ENCODE peak calls at places on chromosomes 7 and 10, in four cellular contexts. X is osteocyte, U is DND-41, R is GM13977. K is an unnamed sample.
A peak's percentile ranks its signal among the peaks of the same experiment; 100 is the strongest.

GRCh38 chr10:76298329-76298728 is 866.9 kb downstream of the LRMDA start:
- DNase-seq in R (no peak), U (no peak), X (no peak), K (no peak)

GRCh38 chr7:97845622-97846203 is 26.5 kb downstream of the ASNS start:
- DNase-seq in X (no peak), U (no peak), R (peak; percentile 31), K (no peak)

GRCh38 chr7:51324206-51324884 is 7.7 kb upstream of the COBL start:
- DNase-seq in U (no peak), R (no peak), X (peak; percentile 32), K (peak; percentile 46)

GRCh38 chr7:16492513-16493062 is 27.1 kb upstream of the SOSTDC1 start:
- DNase-seq in U (no peak), X (no peak), R (no peak), K (no peak)

GRCh38 chr7:132544999-132545398 is 31.3 kb downstream of the PLXNA4 start:
- DNase-seq in U (no peak), R (no peak), X (no peak), K (peak; percentile 78)

GRCh38 chr10:80924063-80924952 is 386.6 kb downstream of the SH2D4B start:
- DNase-seq in X (no peak), U (peak; percentile 31), R (no peak), K (peak; percentile 86)

GRCh38 chr10:7819126-7819470 is 793 bp downstream of the TAF3 start:
- DNase-seq in R (peak; percentile 48), U (peak; percentile 36), X (no peak), K (peak; percentile 76)

GRCh38 chr7:74275401-74275881 is 13.8 kb upstream of the CLIP2 start:
- DNase-seq in X (no peak), U (peak; percentile 14), R (no peak), K (peak; percentile 91)

GRCh38 chr10:110723224-110723891 is 79.2 kb downstream of the RBM20 start:
- DNase-seq in R (no peak), U (no peak), X (no peak), K (no peak)

GRCh38 chr10:18060217-18060616 is 80.0 kb upstream of the CACNB2 start:
- DNase-seq in U (no peak), X (no peak), R (no peak), K (no peak)

K was measured in endodermal cell.